ENCODE peak calls at places on chromosome 2, in nine cellular contexts. Z, R, U, J, L, W, M, G and K are unnamed samples.

GRCh38 chr2:232954691-232955090 is 58.4 kb downstream of the NGEF start:
- DNase-seq in Z (no peak), R (no peak), U (no peak), J (no peak), L (no peak), W (no peak), M (no peak), G (no peak), K (no peak)

GRCh38 chr2:215411941-215412743 is 23.7 kb downstream of the FN1 start:
- DNase-seq in Z (no peak), R (no peak), U (no peak), J (no peak), L (no peak), W (no peak), M (no peak), G (no peak), K (no peak)

GRCh38 chr2:20241973-20242726 is 17.2 kb upstream of the SDC1 start:
- DNase-seq in Z (no peak), R (no peak), U (no peak), J (no peak), L (no peak), W (no peak), M (no peak), G (no peak), K (no peak)

GRCh38 chr2:47226124-47227040 is 71.3 kb upstream of the STPG4 start:
- DNase-seq in Z (no peak), R (no peak), U (no peak), J (no peak), L (no peak), W (no peak), M (no peak), G (peak; percentile 97), K (no peak)

GRCh38 chr2:84946204-84947009 is 24.6 kb upstream of the KCMF1 start:
- DNase-seq in Z (peak; percentile 91), R (peak; percentile 59), U (peak; percentile 74), J (no peak), L (no peak), W (no peak), M (peak; percentile 77), G (no peak), K (no peak)

GRCh38 chr2:10891391-10891790 is 20.3 kb upstream of the KCNF1 start:
- DNase-seq in Z (no peak), R (no peak), U (no peak), J (no peak), L (no peak), W (no peak), M (no peak), G (no peak), K (no peak)

GRCh38 chr2:23380562-23381065 is 4.4 kb upstream of the KLHL29 start:
- DNase-seq in Z (no peak), R (no peak), U (no peak), J (no peak), L (no peak), W (no peak), M (peak; percentile 60), G (peak; percentile 45), K (peak; percentile 30)

GRCh38 chr2:181058378-181059269 is 78.2 kb downstream of the UBE2E3 start:
- DNase-seq in Z (peak; percentile 28), R (no peak), U (no peak), J (no peak), L (no peak), W (no peak), M (no peak), G (peak; percentile 5), K (peak; percentile 68)